ENCODE peak calls at places on chromosomes 6 and 20, in four cellular contexts. I is K562, J is HepG2, R is GM12878. Q is an unnamed sample.

GRCh38 chr20:35257175-35257909 is 20.6 kb downstream of the MMP24OS start:
- DNase-seq in R (no peak), J (no peak), I (no peak), Q (no peak)

GRCh38 chr6:38180586-38180985 is 361.1 kb downstream of the ZFAND3 start:
- DNase-seq in I (no peak), R (no peak), J (no peak), Q (no peak)

GRCh38 chr20:51679254-51679921 is 88.8 kb downstream of the ATP9A start:
- DNase-seq in I (no peak), J (peak), R (no peak), Q (no peak)

GRCh38 chr20:56412949-56413348 is 889 bp downstream of the CASS4 start:
- DNase-seq in I (no peak), R (no peak), J (no peak), Q (no peak)

GRCh38 chr6:137112067-137112355 is 61.4 kb downstream of the IL22RA2 start:
- DNase-seq in R (no peak), J (no peak), I (no peak), Q (no peak)

GRCh38 chr20:36794116-36794474 is 20.5 kb upstream of the DSN1 start:
- DNase-seq in R (no peak), J (no peak), I (no peak), Q (no peak)

GRCh38 chr6:162964703-162965140 is 236.9 kb downstream of the PACRG start:
- DNase-seq in R (no peak), J (no peak), I (no peak), Q (no peak)

GRCh38 chr6:96931198-96931597 is 6.7 kb downstream of the KLHL32 start:
- DNase-seq in I (no peak), R (no peak), J (no peak), Q (no peak)

GRCh38 chr6:44161997-44162338 is 3.3 kb downstream of the CAPN11 start:
- DNase-seq in J (no peak), I (no peak), R (no peak), Q (no peak)

GRCh38 chr6:146028250-146028789 is 542 bp upstream of the GRM1 start:
- DNase-seq in R (no peak), I (peak), J (peak), Q (peak)

GRCh38 chr6:1552296-1552761 is 57.4 kb upstream of the FOXC1 start:
- DNase-seq in J (peak), R (no peak), I (no peak), Q (no peak)

GRCh38 chr20:37383229-37383989 is 37.5 kb downstream of the SRC start:
- DNase-seq in J (no peak), I (peak), R (no peak), Q (peak)

GRCh38 chr6:151448623-151449022 is 3.3 kb downstream of the RMND1 start:
- DNase-seq in I (no peak), R (no peak), J (no peak), Q (no peak)

GRCh38 chr6:168016756-168017525 is 19.5 kb downstream of the KIF25 start:
- DNase-seq in I (no peak), J (no peak), R (no peak), Q (no peak)

GRCh38 chr6:157314705-157315321 is 8.5 kb downstream of the TMEM242 start:
- DNase-seq in I (peak), R (peak), J (peak), Q (peak)

GRCh38 chr20:64226686-64227576 is 28.6 kb upstream of the PCMTD2 start:
- DNase-seq in J (no peak), I (no peak), R (no peak), Q (no peak)

GRCh38 chr6:16130437-16130891 is 1.6 kb downstream of the MYLIP start:
- DNase-seq in J (no peak), R (no peak), I (no peak), Q (no peak)

GRCh38 chr6:13152804-13153203 is 175.5 kb downstream of the TBC1D7 start:
- DNase-seq in I (no peak), R (no peak), J (no peak), Q (no peak)

GRCh38 chr6:53466257-53466656 is 78.6 kb downstream of the GCLC start:
- DNase-seq in J (no peak), R (no peak), I (no peak), Q (no peak)

GRCh38 chr6:12709116-12709515 is 7.5 kb upstream of the PHACTR1 start:
- DNase-seq in R (no peak), J (no peak), I (no peak), Q (no peak)

GRCh38 chr20:49701313-49701731 is 12.4 kb downstream of the B4GALT5 start:
- DNase-seq in J (no peak), I (no peak), R (no peak), Q (peak)

GRCh38 chr6:44074383-44075136 is 52.7 kb downstream of the MRPL14 start:
- DNase-seq in J (peak), I (peak), R (peak), Q (peak)

GRCh38 chr20:22699396-22699795 is 115.0 kb upstream of the FOXA2 start:
- DNase-seq in I (no peak), J (no peak), R (no peak), Q (no peak)

GRCh38 chr6:157013649-157014365 is 236.6 kb downstream of the ARID1B start:
- DNase-seq in R (no peak), I (no peak), J (no peak), Q (no peak)

GRCh38 chr6:159044899-159045727 is at the start of gene TAGAP:
- DNase-seq in I (no peak), J (no peak), R (peak), Q (peak)

GRCh38 chr20:32064667-32065066 is 12.6 kb downstream of the HCK start:
- DNase-seq in J (no peak), I (no peak), R (peak), Q (no peak)

GRCh38 chr20:34367155-34367554 is 4.1 kb downstream of the ITCH start:
- DNase-seq in J (no peak), I (no peak), R (no peak), Q (no peak)

GRCh38 chr20:9019833-9020232 is 49.1 kb upstream of the PLCB4 start:
- DNase-seq in J (no peak), R (no peak), I (no peak), Q (no peak)

GRCh38 chr6:38509713-38510112 is 130.0 kb downstream of the BTBD9 start:
- DNase-seq in J (peak), R (no peak), I (no peak), Q (no peak)

GRCh38 chr20:24669701-24670100 is 200.3 kb downstream of the SYNDIG1 start:
- DNase-seq in I (no peak), J (no peak), R (no peak), Q (no peak)

GRCh38 chr6:130223508-130223907 is 757 bp upstream of the SAMD3 start:
- DNase-seq in J (no peak), I (peak), R (peak), Q (no peak)

GRCh38 chr20:41329435-41330342 is 10.9 kb upstream of the LPIN3 start:
- DNase-seq in R (no peak), J (peak), I (peak), Q (no peak)

GRCh38 chr6:3751019-3751729 is at the start of gene PXDC1:
- DNase-seq in J (no peak), R (no peak), I (no peak), Q (no peak)

GRCh38 chr6:3752538-3753227 is 1.2 kb upstream of the PXDC1 start:
- DNase-seq in J (no peak), I (no peak), R (no peak), Q (peak)

GRCh38 chr6:3750324-3751018 is 1.0 kb downstream of the PXDC1 start:
- DNase-seq in I (no peak), R (no peak), J (peak), Q (peak)

GRCh38 chr6:3753228-3753795 is 1.8 kb upstream of the PXDC1 start:
- DNase-seq in J (no peak), R (no peak), I (no peak), Q (no peak)

DNA sequence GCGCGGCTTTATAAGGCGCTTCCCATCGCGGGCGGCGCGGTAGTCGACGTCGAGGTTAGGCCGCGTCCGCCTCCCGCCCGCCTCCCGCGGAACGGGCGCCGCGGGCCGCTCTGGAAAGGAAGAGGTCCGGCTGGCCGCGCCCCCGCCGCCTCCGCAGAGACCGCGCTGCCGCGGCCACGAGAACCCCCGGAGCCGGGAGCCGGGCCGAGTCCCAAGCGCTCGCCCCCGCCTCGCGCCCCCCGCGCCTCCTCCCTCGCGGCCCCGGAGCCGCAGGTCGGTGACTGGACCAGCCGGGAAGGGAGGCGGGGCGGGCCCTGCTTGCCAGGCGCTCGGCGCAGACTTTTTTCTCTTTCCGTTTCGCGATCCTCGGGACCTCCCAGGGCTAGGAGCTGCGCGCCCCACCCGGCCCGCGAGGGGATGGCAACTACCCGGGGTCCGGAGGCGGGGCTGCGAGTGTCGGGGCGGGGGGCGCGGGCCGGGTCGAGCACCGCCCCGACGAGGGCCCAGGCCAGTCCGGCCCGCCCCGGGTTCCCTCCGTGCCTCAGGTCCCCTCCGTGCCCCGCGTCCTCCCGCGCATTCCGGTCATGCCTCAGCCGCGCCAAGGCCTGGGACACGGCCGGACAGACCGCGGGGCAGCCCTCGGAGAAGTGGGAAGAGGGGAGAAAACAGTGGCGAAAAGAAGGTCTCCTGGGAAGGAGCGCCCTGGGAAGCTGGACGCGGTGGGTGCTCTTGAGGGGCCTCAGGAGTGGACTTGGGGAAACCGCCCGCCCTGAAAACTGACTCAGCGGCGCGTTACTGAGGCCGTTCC is 421 bp upstream of the PXDC1 start:
- DNase-seq in R (no peak), I (peak), J (peak), Q (peak)
- TF ChIP-seq POLR2AphosphoS5 in R (no peak), I (no peak), J (peak), Q (peak)

DNA sequence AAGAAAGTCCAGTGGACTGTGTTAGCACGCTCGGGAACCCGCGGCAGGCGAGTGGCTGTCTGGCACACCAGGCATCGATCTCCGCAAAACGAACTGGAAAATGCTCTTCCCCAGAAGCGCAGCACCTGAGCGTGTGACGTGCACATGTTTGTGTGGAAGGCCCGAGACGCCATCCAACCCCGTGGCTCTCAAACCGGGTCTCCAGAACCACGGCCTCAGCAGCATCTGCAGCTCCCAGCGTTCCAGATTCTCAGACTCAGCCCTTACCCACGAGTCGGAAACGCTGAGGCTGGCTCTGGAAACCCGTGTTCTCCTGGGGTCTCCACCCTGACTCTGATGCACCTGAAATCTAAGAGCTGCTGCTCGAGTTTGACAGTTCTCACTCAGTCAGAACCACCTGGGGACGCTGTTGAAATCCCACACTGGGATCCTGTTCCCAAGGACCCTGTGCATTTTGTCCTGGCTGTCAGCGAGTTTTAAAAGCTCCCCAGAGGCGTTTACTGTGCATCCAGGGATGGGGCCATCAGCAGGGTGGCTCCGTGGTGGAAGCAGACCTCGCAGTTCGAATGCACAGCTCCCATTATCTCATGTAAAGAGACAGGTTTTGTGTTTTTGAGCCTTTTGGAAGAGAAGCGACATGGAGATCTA is 69.0 kb downstream of the DLL1 start:
- DNase-seq in J (no peak), R (no peak), I (no peak), Q (peak)
- TF ChIP-seq FOXM1 in J (no peak), R (no peak), I (no peak), Q (no peak)

GRCh38 chr6:33413200-33413599 is 2.4 kb downstream of the PHF1 start:
- DNase-seq in I (no peak), R (no peak), J (no peak), Q (no peak)

GRCh38 chr6:33410050-33410710 is 634 bp upstream of the PHF1 start:
- DNase-seq in J (peak), I (peak), R (peak), Q (peak)

GRCh38 chr6:33412140-33413009 is 1.6 kb downstream of the PHF1 start:
- DNase-seq in I (no peak), J (no peak), R (no peak), Q (no peak)

GRCh38 chr6:33411632-33412005 is 805 bp downstream of the PHF1 start:
- DNase-seq in J (no peak), I (no peak), R (no peak), Q (no peak)

DNA sequence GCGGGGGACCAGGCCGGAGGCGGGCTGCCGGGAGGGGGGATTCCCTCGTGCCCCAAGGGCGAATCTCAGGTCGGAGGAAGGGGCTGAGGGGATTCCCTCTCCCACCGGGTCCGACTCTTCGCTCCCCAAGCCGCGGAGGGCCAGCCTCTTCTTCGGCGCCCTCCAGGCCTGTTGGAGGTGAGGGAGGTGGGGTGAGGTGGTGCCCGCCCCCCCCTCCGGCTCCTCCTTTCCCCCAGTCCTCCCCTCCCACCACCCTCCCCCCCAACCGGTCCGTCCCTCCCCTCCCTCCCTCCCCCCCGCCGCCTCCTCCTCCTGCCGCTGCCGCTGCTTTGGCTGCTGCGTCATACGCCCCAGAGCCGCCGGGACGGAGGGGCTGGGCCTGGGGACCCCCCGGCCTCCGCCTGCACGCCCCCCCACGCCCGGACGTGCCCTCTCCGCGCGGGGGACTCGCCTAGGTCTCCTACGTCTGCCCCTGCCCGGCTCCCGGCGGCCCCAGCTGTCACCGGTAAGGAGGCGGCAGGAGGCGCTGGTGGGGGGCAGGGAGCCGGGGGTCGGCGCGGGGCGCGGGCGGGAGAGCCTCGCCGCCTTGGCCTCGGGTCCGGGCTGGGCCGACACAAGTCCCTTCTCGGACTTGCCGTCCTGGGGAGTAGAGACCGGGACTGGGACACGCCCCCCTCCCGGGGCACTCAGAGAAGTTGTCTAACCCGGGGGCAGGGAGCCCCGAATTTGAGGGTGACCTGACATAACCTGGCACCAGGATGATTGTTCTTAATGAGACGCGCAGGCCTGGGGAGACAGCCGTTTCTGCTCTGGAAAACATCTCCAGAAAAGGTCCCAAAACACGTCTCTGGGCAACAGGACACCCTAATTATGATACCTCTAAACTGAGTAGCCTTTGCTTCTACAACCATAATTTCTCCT is at the start of gene PHF1:
- DNase-seq in J (no peak), R (no peak), I (peak), Q (peak)
- TF ChIP-seq POLR2AphosphoS5 in J (peak), R (no peak), I (no peak), Q (peak)

DNA sequence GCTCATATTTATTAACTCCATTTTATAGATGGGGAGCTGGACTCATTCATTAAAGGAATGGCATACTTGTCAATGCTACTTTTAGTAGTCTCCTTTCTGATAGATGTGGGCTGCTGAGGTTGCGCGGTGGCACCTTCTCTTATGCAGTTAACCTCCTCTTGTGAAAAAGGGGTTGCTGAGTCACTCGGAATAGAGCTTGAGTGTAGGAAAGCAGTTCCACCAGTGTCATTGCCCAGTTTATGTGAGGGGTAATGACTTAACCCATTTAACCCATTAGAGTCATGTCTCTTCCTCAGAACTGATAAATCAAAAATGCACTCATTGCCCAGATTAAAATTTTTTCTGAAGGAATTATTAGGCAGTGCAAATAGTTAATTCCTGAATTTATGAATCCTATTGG is 6.3 kb downstream of the MAPK14 start:
- DNase-seq in J (no peak), I (peak), R (no peak), Q (no peak)
- TF ChIP-seq FOXM1 in J (no peak), I (no peak), R (no peak), Q (no peak)

GRCh38 chr6:14966111-14966901 is 279.6 kb upstream of the JARID2 start:
- DNase-seq in J (no peak), I (no peak), R (no peak), Q (no peak)

GRCh38 chr6:14965340-14966102 is 280.3 kb upstream of the JARID2 start:
- DNase-seq in I (no peak), J (no peak), R (no peak), Q (no peak)

GRCh38 chr6:14969126-14969525 is 276.7 kb upstream of the JARID2 start:
- DNase-seq in I (no peak), J (no peak), R (no peak), Q (no peak)

GRCh38 chr6:14968056-14968643 is 277.7 kb upstream of the JARID2 start:
- DNase-seq in I (no peak), J (no peak), R (no peak), Q (no peak)

GRCh38 chr6:14966902-14967711 is 278.8 kb upstream of the JARID2 start:
- DNase-seq in J (no peak), R (no peak), I (peak), Q (no peak)
- TF ChIP-seq POLR2AphosphoS5 in J (no peak), R (no peak), I (peak), Q (no peak)

GRCh38 chr6:73706971-73707370 is 11.0 kb downstream of the CD109 start:
- DNase-seq in J (no peak), R (no peak), I (no peak), Q (no peak)

GRCh38 chr6:73702444-73702843 is 6.4 kb downstream of the CD109 start:
- DNase-seq in R (no peak), J (no peak), I (no peak), Q (no peak)

GRCh38 chr6:73703514-73703913 is 7.5 kb downstream of the CD109 start:
- DNase-seq in I (no peak), R (no peak), J (no peak), Q (no peak)

GRCh38 chr6:73704798-73705197 is 8.8 kb downstream of the CD109 start:
- DNase-seq in I (no peak), J (no peak), R (no peak), Q (no peak)

DNA sequence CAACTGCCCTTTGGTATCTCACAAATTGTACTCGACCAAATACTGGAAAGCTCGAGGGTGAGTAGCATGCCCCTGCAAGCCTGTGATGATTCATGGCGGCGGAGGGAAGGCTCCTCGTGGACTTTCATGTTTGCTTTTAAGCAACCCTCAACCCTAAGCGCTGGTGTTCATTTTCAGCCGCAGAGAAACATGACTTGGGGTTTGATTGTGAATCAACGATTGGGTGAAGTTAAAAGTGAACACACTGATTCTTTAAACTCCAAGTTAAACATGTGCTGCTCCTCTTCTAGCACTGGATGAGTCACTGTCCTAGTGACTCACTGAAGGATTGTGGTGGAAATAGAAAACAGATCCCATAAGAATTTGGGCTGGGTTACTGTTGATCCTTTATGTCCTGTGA is 8.3 kb downstream of the CD109 start:
- DNase-seq in I (peak), R (no peak), J (peak), Q (no peak)
- TF ChIP-seq FOXM1 in I (no peak), R (no peak), J (no peak), Q (peak)

GRCh38 chr20:19099586-19100555 is 112.6 kb upstream of the SLC24A3 start:
- DNase-seq in R (no peak), J (no peak), I (no peak), Q (no peak)
- TF ChIP-seq POLR2AphosphoS5 in R (no peak), J (no peak), I (no peak), Q (no peak)

GRCh38 chr6:26214826-26215199 is 127.6 kb downstream of the HFE start:
- DNase-seq in J (no peak), I (peak), R (no peak), Q (no peak)

GRCh38 chr6:26216015-26216885 is 129.0 kb downstream of the HFE start:
- DNase-seq in R (peak), I (peak), J (peak), Q (peak)

GRCh38 chr6:26213334-26214075 is 126.3 kb downstream of the HFE start:
- DNase-seq in I (no peak), J (no peak), R (no peak), Q (no peak)

GRCh38 chr6:26216886-26217713 is 129.9 kb downstream of the HFE start:
- DNase-seq in R (no peak), I (peak), J (peak), Q (no peak)

GRCh38 chr6:26215200-26216014 is 128.2 kb downstream of the HFE start:
- DNase-seq in J (peak), R (no peak), I (peak), Q (no peak)
- TF ChIP-seq FOXM1 in J (no peak), R (no peak), I (no peak), Q (no peak)

Q was measured in SK-N-SH.